ENCODE peak calls at places on chromosomes 16 and 17, in six cellular contexts. One of them, this sample, is unnamed.
A peak's percentile ranks its signal among the peaks of the same experiment; 100 is the strongest.

GRCh38 chr16:77288222-77288621 is 89.0 kb downstream of the SYCE1L start:
- DNase-seq in neural progenitor cell: no peak
- DNase-seq in cardiac fibroblast: peak; percentile 95
- DNase-seq in skeletal muscle cell: peak; percentile 56
- DNase-seq in substantia nigra: no peak
- DNase-seq in naive thymus-derived CD4-positive, alpha-beta T cell: no peak
- DNase-seq in this sample: no peak

GRCh38 chr16:54160939-54161897 is 125.4 kb downstream of the IRX3 start:
- DNase-seq in neural progenitor cell: no peak
- DNase-seq in cardiac fibroblast: no peak
- DNase-seq in skeletal muscle cell: no peak
- DNase-seq in substantia nigra: no peak
- DNase-seq in naive thymus-derived CD4-positive, alpha-beta T cell: no peak
- DNase-seq in this sample: no peak

GRCh38 chr17:27609606-27610303 is 21.2 kb upstream of the LGALS9 start:
- DNase-seq in neural progenitor cell: peak; percentile 42
- DNase-seq in cardiac fibroblast: peak; percentile 32
- DNase-seq in skeletal muscle cell: no peak
- DNase-seq in substantia nigra: peak; percentile 21
- DNase-seq in naive thymus-derived CD4-positive, alpha-beta T cell: no peak
- DNase-seq in this sample: no peak

GRCh38 chr16:67666032-67666537 is 465 bp downstream of the ENKD1 start:
- DNase-seq in neural progenitor cell: peak; percentile 79
- DNase-seq in cardiac fibroblast: peak; percentile 39
- DNase-seq in skeletal muscle cell: no peak
- DNase-seq in substantia nigra: no peak
- DNase-seq in naive thymus-derived CD4-positive, alpha-beta T cell: no peak
- DNase-seq in this sample: no peak

GRCh38 chr17:81578561-81579225 is 26.5 kb upstream of the FAAP100 start:
- DNase-seq in neural progenitor cell: no peak
- DNase-seq in cardiac fibroblast: no peak
- DNase-seq in skeletal muscle cell: no peak
- DNase-seq in substantia nigra: no peak
- DNase-seq in naive thymus-derived CD4-positive, alpha-beta T cell: no peak
- DNase-seq in this sample: no peak

GRCh38 chr16:87951550-87952538 is 610 bp downstream of the BANP start:
- DNase-seq in neural progenitor cell: no peak
- DNase-seq in cardiac fibroblast: no peak
- DNase-seq in skeletal muscle cell: no peak
- DNase-seq in substantia nigra: no peak
- DNase-seq in naive thymus-derived CD4-positive, alpha-beta T cell: no peak
- DNase-seq in this sample: no peak

GRCh38 chr17:142876-143784 is 5.8 kb downstream of the SCGB1C2 start:
- DNase-seq in neural progenitor cell: no peak
- DNase-seq in cardiac fibroblast: no peak
- DNase-seq in skeletal muscle cell: no peak
- DNase-seq in substantia nigra: no peak
- DNase-seq in naive thymus-derived CD4-positive, alpha-beta T cell: no peak
- DNase-seq in this sample: no peak

GRCh38 chr17:10744509-10745000 is 14.7 kb upstream of the TMEM220 start:
- DNase-seq in neural progenitor cell: no peak
- DNase-seq in cardiac fibroblast: no peak
- DNase-seq in skeletal muscle cell: no peak
- DNase-seq in substantia nigra: no peak
- DNase-seq in naive thymus-derived CD4-positive, alpha-beta T cell: peak; percentile 64
- DNase-seq in this sample: no peak

GRCh38 chr16:85662036-85662812 is 26.5 kb downstream of the GINS2 start:
- DNase-seq in neural progenitor cell: peak; percentile 92
- DNase-seq in cardiac fibroblast: no peak
- DNase-seq in skeletal muscle cell: no peak
- DNase-seq in substantia nigra: no peak
- DNase-seq in naive thymus-derived CD4-positive, alpha-beta T cell: no peak
- DNase-seq in this sample: no peak

GRCh38 chr17:80886641-80887573 is 104.7 kb upstream of the CHMP6 start:
- DNase-seq in neural progenitor cell: no peak
- DNase-seq in cardiac fibroblast: no peak
- DNase-seq in skeletal muscle cell: no peak
- DNase-seq in substantia nigra: no peak
- DNase-seq in naive thymus-derived CD4-positive, alpha-beta T cell: no peak
- DNase-seq in this sample: no peak

GRCh38 chr17:77318491-77319210 is 177.9 kb downstream of the SEC14L1 start:
- DNase-seq in neural progenitor cell: no peak
- DNase-seq in cardiac fibroblast: peak; percentile 62
- DNase-seq in skeletal muscle cell: no peak
- DNase-seq in substantia nigra: no peak
- DNase-seq in naive thymus-derived CD4-positive, alpha-beta T cell: no peak
- DNase-seq in this sample: no peak

GRCh38 chr17:78124081-78124835 is 4.3 kb downstream of the TMC6 start:
- DNase-seq in neural progenitor cell: no peak
- DNase-seq in cardiac fibroblast: no peak
- DNase-seq in skeletal muscle cell: no peak
- DNase-seq in substantia nigra: no peak
- DNase-seq in naive thymus-derived CD4-positive, alpha-beta T cell: no peak
- DNase-seq in this sample: no peak

GRCh38 chr17:4043862-4044261 is 79.6 kb upstream of the ATP2A3 start:
- DNase-seq in neural progenitor cell: no peak
- DNase-seq in cardiac fibroblast: no peak
- DNase-seq in skeletal muscle cell: no peak
- DNase-seq in substantia nigra: no peak
- DNase-seq in naive thymus-derived CD4-positive, alpha-beta T cell: no peak
- DNase-seq in this sample: no peak

This sample was measured in NCI-H1105.